ENCODE peak calls at places on chromosome 7, in seven cellular contexts. V is cardiac fibroblast, K is mucosa of descending colon, N is A549, U is endothelial cell of umbilical vein, Q is thoracic aorta, A is bronchial epithelial cell. B is an unnamed sample.

GRCh38 chr7:142939226-142939910 is at the start of gene LLCFC1:
- DNase-seq in N (peak), Q (no peak), A (peak), V (no peak), K (no peak), U (no peak), B (no peak)

GRCh38 chr7:155797262-155798250 is 14.7 kb downstream of the SHH start:
- DNase-seq in N (no peak), K (no peak), U (no peak), V (no peak), Q (no peak), A (no peak), B (no peak)

GRCh38 chr7:964401-965231 is 10.1 kb upstream of the ADAP1 start:
- DNase-seq in Q (no peak), N (peak), K (peak), A (no peak), U (no peak), V (peak), B (no peak)

GRCh38 chr7:155660059-155660757 is 15.7 kb downstream of the RBM33 start:
- DNase-seq in K (no peak), U (no peak), V (no peak), N (peak), Q (no peak), A (peak), B (no peak)

GRCh38 chr7:155122831-155123230 is 52.7 kb downstream of the HTR5A start:
- DNase-seq in N (no peak), U (no peak), V (no peak), K (no peak), A (no peak), Q (no peak), B (no peak)

GRCh38 chr7:80781561-80781979 is 137.3 kb downstream of the SEMA3C start:
- DNase-seq in A (peak), U (peak), N (peak), K (no peak), Q (no peak), V (peak), B (peak)

GRCh38 chr7:145986248-145986874 is 130.2 kb upstream of the CNTNAP2 start:
- DNase-seq in K (no peak), A (no peak), V (no peak), N (no peak), Q (no peak), U (no peak), B (no peak)

GRCh38 chr7:108156897-108157605 is 26.9 kb upstream of the LAMB4 start:
- DNase-seq in K (no peak), U (no peak), A (peak), V (no peak), Q (no peak), N (no peak), B (no peak)

GRCh38 chr7:128194533-128195282 is 46.4 kb upstream of the LEP start:
- DNase-seq in N (no peak), V (no peak), K (no peak), Q (no peak), A (peak), U (no peak), B (no peak)

GRCh38 chr7:15686209-15686956 is at the start of gene MEOX2:
- DNase-seq in V (peak), A (no peak), U (peak), N (peak), Q (no peak), K (peak), B (no peak)

GRCh38 chr7:28871083-28871482 is 87.0 kb downstream of the TRIL start:
- DNase-seq in A (no peak), K (no peak), V (no peak), Q (no peak), U (no peak), N (no peak), B (no peak)

GRCh38 chr7:47578581-47579270 is 3.2 kb downstream of the TNS3 start:
- DNase-seq in Q (no peak), U (peak), N (peak), A (peak), V (no peak), K (no peak), B (no peak)

GRCh38 chr7:33494473-33494872 is 365.1 kb downstream of the BBS9 start:
- DNase-seq in N (no peak), Q (no peak), V (no peak), A (no peak), K (no peak), U (no peak), B (peak)

GRCh38 chr7:108290344-108291134 is 160.4 kb upstream of the LAMB4 start:
- DNase-seq in K (no peak), N (peak), Q (no peak), A (no peak), U (no peak), V (peak), B (no peak)

GRCh38 chr7:52719677-52720076 is 315.8 kb upstream of the POM121L12 start:
- DNase-seq in V (no peak), U (peak), A (no peak), N (no peak), Q (no peak), K (no peak), B (no peak)

GRCh38 chr7:31271641-31272405 is 68.7 kb downstream of the NEUROD6 start:
- DNase-seq in N (no peak), V (no peak), U (no peak), K (no peak), A (no peak), Q (no peak), B (no peak)

GRCh38 chr7:149154021-149154420 is 6.8 kb downstream of the ZNF398 start:
- DNase-seq in U (no peak), K (no peak), A (no peak), V (no peak), Q (no peak), N (no peak), B (no peak)

GRCh38 chr7:69388462-69389137 is 209.7 kb upstream of the AUTS2 start:
- DNase-seq in U (no peak), N (peak), Q (no peak), K (no peak), V (no peak), A (no peak), B (no peak)

GRCh38 chr7:76392531-76393115 is 16.9 kb downstream of the SSC4D start:
- DNase-seq in A (no peak), K (no peak), V (no peak), Q (no peak), N (no peak), U (no peak), B (no peak)
- H3K4me3 ChIP-seq in A (peak), K (peak), V (no peak), Q (peak), N (peak), U (no peak), B (peak)

GRCh38 chr7:116557066-116557585 is 32.3 kb downstream of the CAV1 start:
- DNase-seq in K (no peak), V (no peak), N (no peak), A (no peak), U (no peak), Q (no peak), B (no peak)

GRCh38 chr7:116554911-116555310 is 30.1 kb downstream of the CAV1 start:
- DNase-seq in K (no peak), Q (no peak), N (no peak), U (no peak), V (no peak), A (no peak), B (no peak)

GRCh38 chr7:116560021-116560970 is 35.5 kb downstream of the CAV1 start:
- DNase-seq in Q (no peak), V (no peak), K (no peak), A (no peak), N (no peak), U (no peak), B (no peak)

GRCh38 chr7:116554436-116554835 is 29.6 kb downstream of the CAV1 start:
- DNase-seq in K (no peak), V (peak), A (no peak), U (peak), Q (no peak), N (no peak), B (no peak)

GRCh38 chr7:116557901-116558300 is 33.1 kb downstream of the CAV1 start:
- DNase-seq in U (no peak), Q (no peak), N (no peak), V (no peak), K (no peak), A (no peak), B (no peak)
- TF ChIP-seq CTCF in U (no peak), Q (no peak), N (no peak), V (no peak), K (no peak), A (no peak), B (no peak)

DNA sequence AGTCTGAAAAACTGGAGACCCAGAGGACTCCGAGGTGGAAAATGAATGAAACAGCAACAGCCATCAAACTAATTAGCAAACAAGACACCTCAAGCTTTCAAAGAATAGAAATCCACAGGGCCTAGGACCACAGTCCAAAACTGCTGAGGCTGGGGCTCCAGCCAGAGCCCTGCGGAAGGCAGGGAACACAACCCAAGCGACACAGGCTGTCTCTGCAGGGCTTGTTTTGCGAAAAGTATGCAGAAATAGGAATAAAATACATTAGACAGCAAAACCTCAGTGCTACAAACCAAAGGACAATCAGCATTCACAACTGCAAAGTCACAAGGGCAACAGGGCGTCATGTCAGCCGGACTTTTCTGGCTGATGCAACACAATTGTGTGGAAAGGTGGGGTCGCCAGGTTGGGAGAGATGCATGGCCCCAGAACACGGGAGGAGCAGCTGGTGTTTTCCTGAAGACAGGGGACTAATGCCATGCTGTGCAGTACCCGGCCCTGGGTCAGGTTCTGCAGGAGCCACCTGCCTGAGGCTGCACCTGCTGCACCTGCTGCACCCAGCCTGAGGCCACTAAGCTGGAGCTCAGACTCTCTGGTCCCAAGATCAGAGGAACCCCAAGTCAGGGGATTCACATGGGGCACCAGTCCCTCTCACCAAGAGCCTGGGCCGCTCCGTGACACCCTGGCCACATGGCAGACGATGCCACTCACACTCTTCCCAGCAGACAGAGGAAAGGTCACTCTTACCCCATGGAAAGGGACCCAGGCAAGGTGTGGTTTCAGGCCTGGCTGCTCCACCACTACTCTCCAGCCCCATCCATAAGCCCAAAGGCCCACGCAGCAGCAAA is 74.2 kb downstream of the MAD1L1 start:
- DNase-seq in V (no peak), U (no peak), K (no peak), Q (no peak), N (no peak), A (no peak), B (no peak)
- H3K4me3 ChIP-seq in V (no peak), U (no peak), K (no peak), Q (no peak), N (no peak), A (no peak), B (no peak)

DNA sequence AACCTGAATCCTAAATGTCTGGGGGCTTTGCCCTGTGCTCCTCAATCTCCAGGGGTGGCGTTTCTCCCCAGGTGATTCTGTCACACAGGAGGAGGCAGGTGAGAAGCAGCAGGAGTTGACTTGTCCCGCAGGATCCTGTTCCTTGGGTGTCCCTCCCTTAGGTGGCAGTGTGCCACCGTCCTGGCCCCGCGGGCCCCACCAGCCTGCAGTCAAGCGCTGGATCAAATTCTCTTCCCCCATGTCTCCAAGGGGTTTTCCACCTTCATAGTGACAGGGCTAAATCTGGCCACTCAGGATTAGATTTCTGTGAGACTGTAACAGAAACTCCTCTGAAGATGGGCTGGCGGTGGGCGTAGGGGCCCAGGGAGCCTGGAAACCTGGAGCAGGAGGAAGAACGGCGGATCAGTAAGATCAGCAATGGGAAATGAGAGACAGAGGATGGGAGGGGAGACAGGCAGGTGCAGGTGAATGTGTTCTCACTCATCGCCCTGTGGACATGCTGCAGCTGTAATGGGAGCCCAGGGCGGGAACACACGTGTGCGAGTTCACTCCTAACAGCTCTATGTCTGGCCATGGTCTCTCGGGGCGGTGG is 329.2 kb upstream of the COBL start:
- DNase-seq in Q (no peak), A (no peak), U (no peak), K (no peak), V (no peak), N (no peak), B (no peak)
- TF ChIP-seq CTCF in Q (no peak), A (no peak), U (no peak), K (no peak), V (no peak), N (no peak), B (no peak)

GRCh38 chr7:18555120-18555519 is 59.6 kb downstream of the HDAC9 start:
- DNase-seq in A (no peak), U (no peak), N (no peak), Q (no peak), K (no peak), V (peak), B (no peak)

GRCh38 chr7:18550574-18550973 is 55.0 kb downstream of the HDAC9 start:
- DNase-seq in A (no peak), Q (no peak), N (no peak), K (no peak), U (no peak), V (no peak), B (no peak)

GRCh38 chr7:18552311-18552916 is 56.9 kb downstream of the HDAC9 start:
- DNase-seq in U (peak), A (no peak), Q (no peak), N (no peak), V (no peak), K (no peak), B (no peak)

GRCh38 chr7:18553585-18554055 is 58.1 kb downstream of the HDAC9 start:
- DNase-seq in K (no peak), N (no peak), V (no peak), U (no peak), A (no peak), Q (no peak), B (no peak)

DNA sequence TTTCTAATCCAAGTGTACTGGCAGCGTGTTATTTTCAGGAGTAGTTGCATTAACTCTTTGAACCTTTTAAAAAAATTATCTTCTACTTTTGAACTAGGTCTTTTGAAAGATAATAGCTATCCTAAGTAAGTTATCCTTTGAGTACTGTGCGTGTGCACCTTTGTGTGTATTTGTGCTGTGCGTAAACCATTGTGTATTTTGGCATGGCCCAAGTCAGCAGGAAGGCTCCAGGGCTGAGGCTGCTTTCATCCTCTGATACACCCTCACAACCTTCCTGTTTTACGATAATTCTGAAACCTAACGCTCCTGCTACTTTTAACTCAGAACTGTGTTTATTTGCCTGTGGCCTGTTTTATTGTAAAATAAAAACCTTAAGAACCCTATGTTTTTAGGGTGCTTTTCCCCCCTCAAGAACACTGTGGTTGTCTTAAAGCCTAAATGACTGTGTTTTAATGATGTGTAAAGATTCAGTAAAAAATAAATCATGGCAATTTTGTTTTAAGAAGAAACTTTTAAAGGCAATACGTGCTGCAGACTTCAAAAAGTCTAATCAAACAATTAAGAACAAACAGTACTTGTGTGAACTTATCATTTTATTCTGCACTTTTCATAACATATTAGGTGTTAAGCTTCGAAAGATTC is 57.5 kb downstream of the HDAC9 start:
- DNase-seq in Q (no peak), U (peak), K (no peak), N (peak), V (no peak), A (peak), B (no peak)
- H3K4me3 ChIP-seq in Q (peak), U (no peak), K (no peak), N (no peak), V (no peak), A (no peak), B (no peak)

GRCh38 chr7:4661871-4662270 is 20.2 kb upstream of the FOXK1 start:
- DNase-seq in Q (no peak), N (no peak), U (peak), V (peak), A (no peak), K (no peak), B (no peak)
- TF ChIP-seq CTCF in Q (no peak), N (no peak), U (no peak), V (no peak), A (no peak), K (no peak), B (no peak)

DNA sequence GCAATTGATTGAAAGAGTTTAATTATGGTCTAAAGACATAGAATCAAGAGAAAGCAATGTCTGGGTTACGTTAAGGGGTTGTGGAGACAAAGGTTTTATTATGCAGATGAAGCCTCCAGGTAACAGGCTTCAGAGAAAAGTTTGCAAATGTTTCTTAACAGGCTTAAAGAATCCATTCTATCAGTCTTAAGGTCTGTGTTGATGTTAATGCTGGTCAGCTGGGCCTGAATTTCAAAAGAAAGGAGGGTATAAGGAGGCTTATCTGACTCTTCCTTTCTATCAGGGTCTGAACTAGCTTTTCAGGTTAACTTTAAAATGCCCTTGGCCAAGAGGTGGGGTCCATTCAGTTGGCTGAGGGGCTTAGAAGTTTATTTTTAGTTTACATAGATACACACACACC is 1004.5 kb upstream of the C7orf33 start:
- DNase-seq in Q (no peak), A (no peak), K (no peak), U (no peak), V (no peak), N (no peak), B (no peak)
- H3K4me3 ChIP-seq in Q (no peak), A (no peak), K (no peak), U (no peak), V (no peak), N (no peak), B (no peak)

GRCh38 chr7:101602484-101603241 is 26.4 kb downstream of the MYL10 start:
- DNase-seq in N (peak), U (peak), Q (no peak), V (peak), A (peak), K (peak), B (no peak)
- TF ChIP-seq CTCF in N (peak), U (peak), Q (peak), V (peak), A (peak), K (peak), B (peak)

GRCh38 chr7:158648168-158648567 is 56.4 kb downstream of the NCAPG2 start:
- DNase-seq in V (no peak), Q (no peak), N (no peak), U (no peak), A (no peak), K (no peak), B (no peak)

GRCh38 chr7:158645842-158646241 is 58.2 kb upstream of the PTPRN2 start:
- DNase-seq in V (no peak), N (no peak), K (no peak), U (no peak), A (no peak), Q (no peak), B (no peak)

GRCh38 chr7:158648787-158649186 is 55.8 kb downstream of the NCAPG2 start:
- DNase-seq in A (no peak), U (no peak), N (no peak), Q (no peak), V (peak), K (no peak), B (no peak)

GRCh38 chr7:158646766-158647474 is 57.7 kb downstream of the NCAPG2 start:
- DNase-seq in V (no peak), U (no peak), Q (no peak), K (peak), N (peak), A (no peak), B (no peak)

GRCh38 chr7:158647475-158647792 is 57.2 kb downstream of the NCAPG2 start:
- DNase-seq in K (no peak), Q (no peak), A (no peak), V (no peak), N (no peak), U (no peak), B (no peak)
- H3K4me3 ChIP-seq in K (no peak), Q (no peak), A (no peak), V (no peak), N (no peak), U (no peak), B (no peak)

GRCh38 chr7:50283206-50283605 is 21.3 kb upstream of the IKZF1 start:
- DNase-seq in N (no peak), A (no peak), Q (no peak), K (no peak), V (no peak), U (no peak), B (no peak)
- TF ChIP-seq CTCF in N (no peak), A (no peak), Q (no peak), K (no peak), V (no peak), U (no peak), B (no peak)